ENCODE peak calls at places on chromosomes 1 and 21, in seven cellular contexts. One of them, this sample, is unnamed.

GRCh38 chr1:60387175-60387574 is 313.6 kb upstream of the C1orf87 start:
- DNase-seq in astrocyte: no peak
- DNase-seq in IMR-90: no peak
- DNase-seq in sigmoid colon: no peak
- DNase-seq in GM06990: no peak
- DNase-seq in osteoblast: no peak
- DNase-seq in SK-N-SH: no peak
- DNase-seq in this sample: no peak

GRCh38 chr21:36718951-36719501 is 20.1 kb downstream of the SIM2 start:
- DNase-seq in SK-N-SH: no peak
- DNase-seq in IMR-90: no peak
- DNase-seq in astrocyte: no peak
- DNase-seq in sigmoid colon: peak; percentile 61
- DNase-seq in GM06990: no peak
- DNase-seq in osteoblast: no peak
- DNase-seq in this sample: no peak

GRCh38 chr21:17451364-17451869 is 61.4 kb upstream of the CXADR start:
- DNase-seq in osteoblast: peak; percentile 72
- DNase-seq in SK-N-SH: no peak
- DNase-seq in IMR-90: peak; percentile 89
- DNase-seq in astrocyte: peak; percentile 82
- DNase-seq in GM06990: no peak
- DNase-seq in sigmoid colon: no peak
- DNase-seq in this sample: peak; percentile 87

GRCh38 chr21:39217356-39218081 is 34.3 kb upstream of the PSMG1 start:
- DNase-seq in SK-N-SH: no peak
- DNase-seq in IMR-90: no peak
- DNase-seq in astrocyte: no peak
- DNase-seq in osteoblast: no peak
- DNase-seq in GM06990: no peak
- DNase-seq in sigmoid colon: no peak
- DNase-seq in this sample: no peak

GRCh38 chr1:110007045-110007444 is 22.5 kb downstream of the AHCYL1 start:
- DNase-seq in osteoblast: no peak
- DNase-seq in sigmoid colon: no peak
- DNase-seq in astrocyte: no peak
- DNase-seq in GM06990: no peak
- DNase-seq in IMR-90: no peak
- DNase-seq in SK-N-SH: peak; percentile 29
- DNase-seq in this sample: no peak

GRCh38 chr1:71490432-71490831 is 409.6 kb upstream of the ZRANB2 start:
- DNase-seq in GM06990: no peak
- DNase-seq in IMR-90: peak; percentile 63
- DNase-seq in astrocyte: peak; percentile 42
- DNase-seq in SK-N-SH: no peak
- DNase-seq in sigmoid colon: no peak
- DNase-seq in osteoblast: peak; percentile 58
- DNase-seq in this sample: peak; percentile 80

GRCh38 chr1:241888232-241888631 is 40.2 kb downstream of the EXO1 start:
- DNase-seq in osteoblast: peak; percentile 8
- DNase-seq in SK-N-SH: no peak
- DNase-seq in sigmoid colon: no peak
- DNase-seq in astrocyte: peak; percentile 19
- DNase-seq in IMR-90: peak; percentile 88
- DNase-seq in GM06990: no peak
- DNase-seq in this sample: peak; percentile 49

GRCh38 chr1:157948547-157949152 is 44.8 kb upstream of the KIRREL1 start:
- DNase-seq in osteoblast: no peak
- DNase-seq in SK-N-SH: no peak
- DNase-seq in astrocyte: peak; percentile 6
- DNase-seq in sigmoid colon: no peak
- DNase-seq in GM06990: no peak
- DNase-seq in IMR-90: peak; percentile 42
- DNase-seq in this sample: peak; percentile 56

GRCh38 chr1:208604295-208604694 is 360.1 kb upstream of the PLXNA2 start:
- DNase-seq in astrocyte: peak; percentile 7
- DNase-seq in IMR-90: no peak
- DNase-seq in sigmoid colon: no peak
- DNase-seq in GM06990: peak; percentile 77
- DNase-seq in osteoblast: no peak
- DNase-seq in SK-N-SH: no peak
- DNase-seq in this sample: peak; percentile 88

GRCh38 chr1:116907351-116907750 is 2.4 kb upstream of the PTGFRN start:
- DNase-seq in osteoblast: no peak
- DNase-seq in SK-N-SH: no peak
- DNase-seq in IMR-90: no peak
- DNase-seq in GM06990: no peak
- DNase-seq in sigmoid colon: peak; percentile 12
- DNase-seq in astrocyte: no peak
- DNase-seq in this sample: peak; percentile 80

GRCh38 chr1:172390243-172390619 is 30.3 kb upstream of the C1orf105 start:
- DNase-seq in SK-N-SH: no peak
- DNase-seq in astrocyte: no peak
- DNase-seq in osteoblast: no peak
- DNase-seq in GM06990: no peak
- DNase-seq in IMR-90: no peak
- DNase-seq in sigmoid colon: no peak
- DNase-seq in this sample: no peak

GRCh38 chr1:238951809-238952208 is 434.6 kb upstream of the CHRM3 start:
- DNase-seq in SK-N-SH: peak; percentile 20
- DNase-seq in astrocyte: peak; percentile 46
- DNase-seq in osteoblast: peak; percentile 34
- DNase-seq in IMR-90: peak; percentile 33
- DNase-seq in sigmoid colon: no peak
- DNase-seq in GM06990: no peak
- DNase-seq in this sample: peak; percentile 60

GRCh38 chr1:12613180-12613579 is 4.8 kb downstream of the DHRS3 start:
- DNase-seq in GM06990: no peak
- DNase-seq in astrocyte: no peak
- DNase-seq in IMR-90: no peak
- DNase-seq in osteoblast: no peak
- DNase-seq in SK-N-SH: no peak
- DNase-seq in sigmoid colon: no peak
- DNase-seq in this sample: no peak

GRCh38 chr21:15210235-15210678 is 145.5 kb upstream of the NRIP1 start:
- DNase-seq in SK-N-SH: no peak
- DNase-seq in sigmoid colon: peak; percentile 71
- DNase-seq in GM06990: no peak
- DNase-seq in astrocyte: no peak
- DNase-seq in osteoblast: no peak
- DNase-seq in IMR-90: no peak
- DNase-seq in this sample: peak; percentile 97

GRCh38 chr1:243301059-243301458 is 45.2 kb downstream of the SDCCAG8 start:
- DNase-seq in GM06990: no peak
- DNase-seq in sigmoid colon: no peak
- DNase-seq in osteoblast: peak; percentile 13
- DNase-seq in astrocyte: no peak
- DNase-seq in SK-N-SH: no peak
- DNase-seq in IMR-90: no peak
- DNase-seq in this sample: no peak

GRCh38 chr1:39895096-39895495 is 6.6 kb downstream of the MYCL start:
- DNase-seq in sigmoid colon: no peak
- DNase-seq in SK-N-SH: no peak
- DNase-seq in IMR-90: no peak
- DNase-seq in GM06990: no peak
- DNase-seq in astrocyte: no peak
- DNase-seq in osteoblast: no peak
- DNase-seq in this sample: peak; percentile 77
- H3K4me3 ChIP-seq in sigmoid colon: no peak overlapping the region
- H3K4me3 ChIP-seq in SK-N-SH: no peak overlapping the region
- H3K4me3 ChIP-seq in IMR-90: no peak overlapping the region
- H3K4me3 ChIP-seq in GM06990: no peak overlapping the region
- H3K4me3 ChIP-seq in astrocyte: no peak overlapping the region
- H3K4me3 ChIP-seq in osteoblast: no peak overlapping the region
- H3K4me3 ChIP-seq in this sample: no peak overlapping the region

GRCh38 chr1:152050886-152051764 is 14.3 kb upstream of the S100A11 start:
- DNase-seq in IMR-90: peak; percentile 25
- DNase-seq in SK-N-SH: no peak
- DNase-seq in sigmoid colon: no peak
- DNase-seq in astrocyte: peak; percentile 7
- DNase-seq in osteoblast: no peak
- DNase-seq in GM06990: no peak
- DNase-seq in this sample: peak; percentile 96
- TF ChIP-seq CTCF in IMR-90: no peak
- TF ChIP-seq CTCF in SK-N-SH: no peak
- TF ChIP-seq CTCF in sigmoid colon: no peak
- TF ChIP-seq CTCF in astrocyte: no peak
- TF ChIP-seq CTCF in osteoblast: no peak
- TF ChIP-seq CTCF in GM06990: no peak
- TF ChIP-seq CTCF in this sample: peak; percentile 19

GRCh38 chr1:161728376-161729226 is 7.3 kb downstream of the FCRLB start:
- DNase-seq in SK-N-SH: no peak
- DNase-seq in GM06990: no peak
- DNase-seq in astrocyte: no peak
- DNase-seq in IMR-90: no peak
- DNase-seq in osteoblast: no peak
- DNase-seq in sigmoid colon: no peak
- DNase-seq in this sample: no peak
- H3K27me3 ChIP-seq in SK-N-SH: no peaks in the 10 kb centered on the region
- H3K27me3 ChIP-seq in GM06990: no peaks in the 10 kb centered on the region
- H3K27me3 ChIP-seq in astrocyte: no peaks in the 10 kb centered on the region
- H3K27me3 ChIP-seq in IMR-90: no peaks in the 10 kb centered on the region
- H3K27me3 ChIP-seq in osteoblast: no peaks in the 10 kb centered on the region
- H3K27me3 ChIP-seq in sigmoid colon: no peaks in the 10 kb centered on the region
- H3K27me3 ChIP-seq in this sample: no peaks in the 10 kb centered on the region

GRCh38 chr1:160704250-160704649 is 7.4 kb downstream of the CD48 start:
- DNase-seq in GM06990: no peak
- DNase-seq in sigmoid colon: peak; percentile 65
- DNase-seq in astrocyte: no peak
- DNase-seq in IMR-90: no peak
- DNase-seq in SK-N-SH: no peak
- DNase-seq in osteoblast: no peak
- DNase-seq in this sample: peak; percentile 25

GRCh38 chr1:160707171-160708109 is 4.2 kb downstream of the CD48 start:
- DNase-seq in osteoblast: no peak
- DNase-seq in IMR-90: no peak
- DNase-seq in sigmoid colon: no peak
- DNase-seq in SK-N-SH: no peak
- DNase-seq in astrocyte: no peak
- DNase-seq in GM06990: peak; percentile 45
- DNase-seq in this sample: no peak

GRCh38 chr1:160702100-160702499 is 9.5 kb downstream of the CD48 start:
- DNase-seq in astrocyte: no peak
- DNase-seq in osteoblast: no peak
- DNase-seq in GM06990: no peak
- DNase-seq in IMR-90: no peak
- DNase-seq in SK-N-SH: no peak
- DNase-seq in sigmoid colon: no peak
- DNase-seq in this sample: no peak

GRCh38 chr1:160708118-160708517 is 3.5 kb downstream of the CD48 start:
- DNase-seq in GM06990: peak; percentile 57
- DNase-seq in osteoblast: no peak
- DNase-seq in SK-N-SH: no peak
- DNase-seq in astrocyte: no peak
- DNase-seq in sigmoid colon: no peak
- DNase-seq in IMR-90: no peak
- DNase-seq in this sample: no peak

DNA sequence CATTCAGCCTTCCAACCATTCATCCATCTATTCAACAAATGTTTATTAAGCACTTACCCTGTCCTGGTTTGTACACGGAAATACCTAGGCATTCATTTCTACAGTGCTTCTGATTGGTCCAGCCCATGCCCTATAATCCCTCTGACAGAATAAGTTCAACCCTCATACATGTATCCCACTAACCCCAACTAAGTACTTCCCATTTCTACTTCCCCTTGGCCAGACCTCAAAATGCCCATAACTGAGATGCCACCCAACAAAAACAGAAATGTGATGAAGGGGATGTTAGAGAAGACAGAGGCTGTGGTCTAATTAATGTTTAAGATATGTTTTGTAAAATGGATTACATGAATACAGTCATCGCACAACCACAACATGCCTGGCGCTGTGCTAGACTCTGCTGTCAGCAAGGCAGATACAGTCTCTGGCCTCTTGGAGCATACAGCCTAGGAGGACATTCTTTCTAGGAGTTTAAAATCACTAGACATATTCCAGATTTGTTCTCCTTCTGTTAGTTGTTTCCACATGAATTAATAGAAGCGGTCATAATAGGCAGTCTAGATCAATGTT is 6.4 kb downstream of the CD48 start:
- DNase-seq in sigmoid colon: no peak
- DNase-seq in astrocyte: no peak
- DNase-seq in GM06990: no peak
- DNase-seq in SK-N-SH: no peak
- DNase-seq in osteoblast: no peak
- DNase-seq in IMR-90: no peak
- DNase-seq in this sample: no peak
- H3K4me3 ChIP-seq in sigmoid colon: no peak overlapping the region
- H3K4me3 ChIP-seq in astrocyte: no peak overlapping the region
- H3K4me3 ChIP-seq in GM06990: peak overlapping the region; percentile 49
- H3K4me3 ChIP-seq in SK-N-SH: no peak overlapping the region
- H3K4me3 ChIP-seq in osteoblast: no peak overlapping the region
- H3K4me3 ChIP-seq in IMR-90: no peak overlapping the region
- H3K4me3 ChIP-seq in this sample: no peak overlapping the region

GRCh38 chr1:198915327-198916231 is 276.7 kb downstream of the PTPRC start:
- DNase-seq in SK-N-SH: no peak
- DNase-seq in astrocyte: no peak
- DNase-seq in sigmoid colon: no peak
- DNase-seq in GM06990: no peak
- DNase-seq in IMR-90: no peak
- DNase-seq in osteoblast: no peak
- DNase-seq in this sample: no peak
- TF ChIP-seq CTCF in SK-N-SH: no peak
- TF ChIP-seq CTCF in astrocyte: no peak
- TF ChIP-seq CTCF in sigmoid colon: no peak
- TF ChIP-seq CTCF in GM06990: no peak
- TF ChIP-seq CTCF in IMR-90: no peak
- TF ChIP-seq CTCF in osteoblast: no peak
- TF ChIP-seq CTCF in this sample: no peak